ENCODE peak calls at places on chromosomes 5 and 9, in seven cellular contexts. A is GM12892, T is stomach, F is heart left ventricle, R is ovary, O is lower leg skin, Q is A549. U is an unnamed sample.

GRCh38 chr9:121833061-121833460 is 181.6 kb downstream of the DAB2IP start:
- DNase-seq in A (no peak), T (peak), F (no peak), R (peak), O (no peak), Q (no peak), U (peak)

GRCh38 chr9:25994605-25995004 is 316.4 kb upstream of the TUSC1 start:
- DNase-seq in A (no peak), T (no peak), F (no peak), R (no peak), O (no peak), Q (no peak), U (no peak)

GRCh38 chr5:13659391-13659790 is 285.1 kb downstream of the DNAH5 start:
- DNase-seq in A (no peak), T (no peak), F (no peak), R (no peak), O (no peak), Q (no peak), U (no peak)

GRCh38 chr5:19987594-19988345 is at the start of gene CDH18:
- DNase-seq in A (no peak), T (peak), F (no peak), R (no peak), O (peak), Q (peak), U (no peak)

GRCh38 chr5:106241409-106241808 is 1429.3 kb downstream of the EFNA5 start:
- DNase-seq in A (no peak), T (no peak), F (no peak), R (no peak), O (no peak), Q (no peak), U (no peak)

GRCh38 chr5:36346891-36347290 is 45.2 kb upstream of the RANBP3L start:
- DNase-seq in A (no peak), T (no peak), F (no peak), R (no peak), O (no peak), Q (no peak), U (no peak)

GRCh38 chr9:107638922-107639321 is 149.4 kb upstream of the KLF4 start:
- DNase-seq in A (no peak), T (peak), F (peak), R (peak), O (peak), Q (peak), U (peak)

GRCh38 chr5:179679014-179679674 is 1.7 kb downstream of the CBY3 start:
- DNase-seq in A (no peak), T (peak), F (peak), R (peak), O (peak), Q (no peak), U (peak)

GRCh38 chr5:132979367-132979935 is 16.0 kb upstream of the AFF4 start:
- DNase-seq in A (no peak), T (no peak), F (no peak), R (no peak), O (no peak), Q (no peak), U (no peak)

GRCh38 chr5:66149950-66150349 is 5.8 kb downstream of the SREK1 start:
- DNase-seq in A (no peak), T (no peak), F (no peak), R (no peak), O (no peak), Q (no peak), U (no peak)

GRCh38 chr5:61334224-61335196 is 2.5 kb downstream of the ZSWIM6 start:
- DNase-seq in A (no peak), T (no peak), F (no peak), R (no peak), O (no peak), Q (no peak), U (peak)

GRCh38 chr5:126373621-126374416 is 49.4 kb upstream of the GRAMD2B start:
- DNase-seq in A (no peak), T (no peak), F (no peak), R (no peak), O (no peak), Q (no peak), U (no peak)

GRCh38 chr9:76576344-76576743 is 117.4 kb downstream of the GCNT1 start:
- DNase-seq in A (peak), T (no peak), F (peak), R (no peak), O (peak), Q (no peak), U (no peak)

GRCh38 chr5:179215576-179215975 is 129.7 kb downstream of the ADAMTS2 start:
- DNase-seq in A (no peak), T (no peak), F (no peak), R (no peak), O (no peak), Q (no peak), U (no peak)

GRCh38 chr5:138093036-138093435 is 9.2 kb downstream of the WNT8A start:
- DNase-seq in A (no peak), T (no peak), F (no peak), R (no peak), O (no peak), Q (no peak), U (no peak)

GRCh38 chr9:134858051-134858841 is 22.4 kb upstream of the FCN2 start:
- DNase-seq in A (peak), T (no peak), F (peak), R (peak), O (no peak), Q (peak), U (peak)

GRCh38 chr5:34716986-34717385 is 60.9 kb downstream of the RAI14 start:
- DNase-seq in A (no peak), T (no peak), F (no peak), R (no peak), O (no peak), Q (no peak), U (no peak)

GRCh38 chr9:129664664-129665007 is 811 bp upstream of the PRRX2 start:
- DNase-seq in A (no peak), T (no peak), F (no peak), R (no peak), O (no peak), Q (no peak), U (no peak)

GRCh38 chr9:68538200-68538599 is 2.5 kb downstream of the TMEM252 start:
- DNase-seq in A (no peak), T (no peak), F (peak), R (no peak), O (no peak), Q (no peak), U (peak)

GRCh38 chr5:82396871-82397514 is 118.8 kb upstream of the RPS23 start:
- DNase-seq in A (no peak), T (peak), F (peak), R (peak), O (peak), Q (peak), U (peak)

GRCh38 chr5:95763941-95764340 is 32.8 kb downstream of the RHOBTB3 start:
- DNase-seq in A (no peak), T (no peak), F (no peak), R (no peak), O (no peak), Q (no peak), U (no peak)

GRCh38 chr5:150155258-150156032 is at the start of gene PDGFRB:
- DNase-seq in A (peak), T (peak), F (peak), R (peak), O (peak), Q (no peak), U (peak)
- TF ChIP-seq POLR2A in A (no peak), T (no peak), F (no peak), R (peak), O (no peak), Q (no peak), U (peak)

DNA sequence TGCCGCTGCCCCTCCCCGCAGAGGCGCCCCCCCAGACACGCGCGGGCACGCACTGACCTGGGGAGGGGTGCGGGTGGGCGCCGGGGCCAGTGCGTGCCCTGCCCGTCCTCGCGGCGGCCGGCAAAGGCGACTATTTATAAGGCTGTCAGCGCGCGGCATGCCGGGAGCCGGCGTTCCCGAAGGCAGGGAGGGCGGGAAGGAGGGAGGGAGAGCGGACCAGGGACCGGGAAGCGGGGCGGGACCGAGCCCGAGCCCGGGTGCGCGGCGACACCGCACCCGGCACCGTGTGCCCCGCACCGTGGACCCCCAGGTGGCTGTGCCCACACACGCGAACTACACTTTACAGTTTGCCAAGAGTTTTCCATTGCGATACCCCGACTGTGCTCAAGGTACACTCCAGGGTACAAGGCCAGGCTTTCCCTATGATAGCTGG is at the start of gene AK1:
- DNase-seq in A (no peak), T (peak), F (peak), R (peak), O (no peak), Q (no peak), U (peak)
- TF ChIP-seq POLR2A in A (no peak), T (no peak), F (no peak), R (peak), O (no peak), Q (peak), U (peak)

GRCh38 chr9:88076286-88077070 is 61.8 kb downstream of the SPATA31C2 start:
- DNase-seq in A (no peak), T (peak), F (peak), R (peak), O (peak), Q (peak), U (peak)
- TF ChIP-seq POLR2A in A (no peak), T (no peak), F (no peak), R (no peak), O (no peak), Q (peak), U (peak)

GRCh38 chr5:151062405-151063135 is 18.3 kb downstream of the TNIP1 start:
- DNase-seq in A (no peak), T (no peak), F (no peak), R (no peak), O (no peak), Q (no peak), U (no peak)
- TF ChIP-seq POLR2A in A (no peak), T (no peak), F (no peak), R (no peak), O (no peak), Q (no peak), U (no peak)